ENCODE peak calls at places on chromosomes 11 and 22, in eight cellular contexts. C, T, P, W, K, H, N and R are unnamed samples.

GRCh38 chr22:41840216-41840615 is 7.3 kb downstream of the SREBF2 start:
- DNase-seq in P (no peak), T (no peak), H (no peak), C (no peak), W (no peak), K (no peak), N (no peak), R (no peak)

GRCh38 chr22:41526802-41527799 is 17.2 kb downstream of the POLR3H start:
- DNase-seq in K (peak; percentile 62), W (peak; percentile 71), C (peak; percentile 49), T (peak; percentile 67), H (peak; percentile 50), N (peak; percentile 79), P (no peak), R (peak; percentile 63)

GRCh38 chr11:44286268-44286880 is 23.6 kb downstream of the ALX4 start:
- DNase-seq in C (peak; percentile 21), T (peak; percentile 59), W (peak; percentile 68), K (peak; percentile 61), N (peak; percentile 79), H (peak; percentile 23), P (peak; percentile 57), R (peak; percentile 36)

GRCh38 chr22:27905638-27906037 is 13.4 kb downstream of the PITPNB start:
- DNase-seq in T (no peak), C (no peak), K (no peak), N (no peak), W (no peak), P (no peak), H (no peak), R (no peak)

GRCh38 chr11:12421386-12421785 is 44.0 kb downstream of the PARVA start:
- DNase-seq in N (no peak), T (no peak), P (no peak), W (no peak), H (no peak), C (no peak), K (no peak), R (no peak)

GRCh38 chr11:118180300-118180703 is 3.9 kb upstream of the SCN2B start:
- DNase-seq in T (no peak), P (no peak), K (peak; percentile 72), C (no peak), N (no peak), H (no peak), W (no peak), R (peak; percentile 51)

GRCh38 chr22:44669725-44670027 is 32.3 kb upstream of the PRR5 start:
- DNase-seq in H (no peak), T (no peak), W (no peak), K (no peak), P (no peak), C (no peak), N (no peak), R (no peak)

GRCh38 chr11:76347391-76347790 is 33.5 kb downstream of the THAP12 start:
- DNase-seq in N (no peak), P (no peak), H (no peak), K (no peak), T (no peak), C (no peak), W (no peak), R (no peak)

GRCh38 chr22:44580176-44580575 is 82.1 kb upstream of the RTL6 start:
- DNase-seq in T (peak; percentile 27), W (no peak), P (no peak), N (no peak), H (no peak), K (no peak), C (no peak), R (no peak)

GRCh38 chr11:62008177-62008576 is 40.7 kb upstream of the FTH1 start:
- DNase-seq in C (no peak), W (no peak), T (no peak), P (no peak), H (no peak), N (no peak), K (no peak), R (no peak)

GRCh38 chr11:351411-351810 is 17.9 kb upstream of the B4GALNT4 start:
- DNase-seq in T (no peak), N (no peak), H (no peak), W (no peak), C (no peak), K (no peak), P (no peak), R (no peak)

GRCh38 chr22:30370681-30371080 is 13.9 kb downstream of the CCDC157 start:
- DNase-seq in K (no peak), T (no peak), N (no peak), P (no peak), C (no peak), H (no peak), W (no peak), R (no peak)

GRCh38 chr11:70371241-70371640 is 27.1 kb upstream of the CTTN start:
- DNase-seq in H (no peak), C (no peak), T (no peak), P (no peak), N (peak; percentile 11), W (no peak), K (no peak), R (no peak)